ENCODE peak calls at places on chromosomes 12 and 14, in four cellular contexts. One of them, this sample, is unnamed. For H3K4me1, the result is how much of the 10 kb centered on the place peaks cover.

GRCh38 chr12:120687570-120688289 is 781 bp downstream of the MLEC start:
- DNase-seq in upper lobe of right lung: peak
- DNase-seq in pancreas: no peak
- DNase-seq in HCT116: no peak
- DNase-seq in this sample: no peak

GRCh38 chr12:121050725-121051124 is 11.7 kb upstream of the OASL start:
- DNase-seq in upper lobe of right lung: no peak
- DNase-seq in pancreas: no peak
- DNase-seq in HCT116: no peak
- DNase-seq in this sample: no peak

GRCh38 chr12:111454311-111454710 is 48.6 kb downstream of the SH2B3 start:
- DNase-seq in upper lobe of right lung: no peak
- DNase-seq in pancreas: no peak
- DNase-seq in HCT116: no peak
- DNase-seq in this sample: no peak

GRCh38 chr14:35403085-35403396 is 1.5 kb downstream of the NFKBIA start:
- DNase-seq in upper lobe of right lung: peak
- DNase-seq in pancreas: peak
- DNase-seq in HCT116: no peak
- DNase-seq in this sample: peak

GRCh38 chr12:4284306-4284705 is 10.7 kb downstream of the CCND2 start:
- DNase-seq in upper lobe of right lung: no peak
- DNase-seq in pancreas: no peak
- DNase-seq in HCT116: no peak
- DNase-seq in this sample: no peak

GRCh38 chr12:49446571-49446970 is 79.3 kb downstream of the SPATS2 start:
- DNase-seq in upper lobe of right lung: no peak
- DNase-seq in pancreas: no peak
- DNase-seq in HCT116: no peak
- DNase-seq in this sample: no peak

GRCh38 chr12:124518051-124518932 is 49.1 kb downstream of the NCOR2 start:
- DNase-seq in upper lobe of right lung: peak
- DNase-seq in pancreas: peak
- DNase-seq in HCT116: peak
- DNase-seq in this sample: peak

GRCh38 chr12:43501705-43502104 is 50.3 kb downstream of the ADAMTS20 start:
- DNase-seq in upper lobe of right lung: no peak
- DNase-seq in pancreas: no peak
- DNase-seq in HCT116: peak
- DNase-seq in this sample: no peak

GRCh38 chr12:24034160-24034559 is 84.7 kb upstream of the SOX5 start:
- DNase-seq in upper lobe of right lung: no peak
- DNase-seq in pancreas: no peak
- DNase-seq in HCT116: no peak
- DNase-seq in this sample: no peak

GRCh38 chr14:89504084-89504483 is 87.1 kb upstream of the FOXN3 start:
- DNase-seq in upper lobe of right lung: no peak
- DNase-seq in pancreas: no peak
- DNase-seq in HCT116: no peak
- DNase-seq in this sample: no peak
- H3K4me1 ChIP-seq in upper lobe of right lung: under half
- H3K4me1 ChIP-seq in pancreas: under half
- H3K4me1 ChIP-seq in HCT116: under half
- H3K4me1 ChIP-seq in this sample: under half

GRCh38 chr12:46382974-46383653 is 10.5 kb upstream of the SLC38A2 start:
- DNase-seq in upper lobe of right lung: peak
- DNase-seq in pancreas: peak
- DNase-seq in HCT116: peak
- DNase-seq in this sample: peak
- TF ChIP-seq CTCF in upper lobe of right lung: peak
- TF ChIP-seq CTCF in pancreas: no peak
- TF ChIP-seq CTCF in HCT116: no peak
- TF ChIP-seq CTCF in this sample: no peak

DNA sequence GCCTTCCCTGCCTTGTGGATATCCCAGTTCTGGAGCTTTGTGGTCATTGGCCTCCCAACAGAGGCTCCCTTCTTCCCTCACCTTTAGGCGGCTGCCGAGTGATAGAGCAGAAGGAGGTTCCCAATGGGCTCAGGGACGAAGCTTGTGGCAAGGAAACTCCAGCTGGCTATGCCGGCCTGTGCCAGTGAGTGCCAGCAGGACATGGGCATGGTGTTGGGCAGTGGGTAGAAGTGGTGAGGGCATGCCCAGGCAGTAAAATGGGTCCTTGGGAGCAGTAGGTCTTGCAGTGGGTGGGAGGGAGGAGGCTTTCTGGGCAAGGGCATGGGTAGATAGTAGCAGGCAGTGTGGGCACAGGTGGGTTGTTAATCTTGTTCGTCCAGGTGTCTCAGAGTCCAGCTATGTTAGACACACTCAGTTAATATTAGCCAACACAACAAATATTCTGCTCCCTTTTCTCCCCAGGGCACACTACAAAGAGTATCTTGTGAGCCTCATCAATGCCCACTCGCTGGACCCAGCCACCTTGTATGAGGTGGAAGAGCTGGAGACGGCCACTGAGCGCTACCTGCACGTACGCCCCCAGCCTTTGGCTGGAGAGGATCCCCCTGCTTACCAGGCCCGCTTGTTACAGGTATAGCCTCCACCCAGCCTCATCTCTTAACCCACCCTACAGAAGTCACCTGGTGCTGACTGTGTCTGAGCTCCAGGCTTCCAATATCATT is 1.1 kb upstream of the IRF9 start:
- DNase-seq in upper lobe of right lung: no peak
- DNase-seq in pancreas: no peak
- DNase-seq in HCT116: no peak
- DNase-seq in this sample: no peak
- H3K27ac ChIP-seq in upper lobe of right lung: peak
- H3K27ac ChIP-seq in pancreas: peak
- H3K27ac ChIP-seq in HCT116: peak
- H3K27ac ChIP-seq in this sample: peak

GRCh38 chr14:96630281-96630680 is 128.1 kb downstream of the PAPOLA start:
- DNase-seq in upper lobe of right lung: no peak
- DNase-seq in pancreas: no peak
- DNase-seq in HCT116: no peak
- DNase-seq in this sample: no peak
- H3K4me1 ChIP-seq in upper lobe of right lung: under half
- H3K4me1 ChIP-seq in pancreas: under half
- H3K4me1 ChIP-seq in HCT116: under half
- H3K4me1 ChIP-seq in this sample: under half

GRCh38 chr12:53220857-53221202 is 11.2 kb downstream of the RARG start:
- DNase-seq in upper lobe of right lung: peak
- DNase-seq in pancreas: peak
- DNase-seq in HCT116: peak
- DNase-seq in this sample: peak
- TF ChIP-seq CTCF in upper lobe of right lung: no peak
- TF ChIP-seq CTCF in pancreas: no peak
- TF ChIP-seq CTCF in HCT116: no peak
- TF ChIP-seq CTCF in this sample: no peak

DNA sequence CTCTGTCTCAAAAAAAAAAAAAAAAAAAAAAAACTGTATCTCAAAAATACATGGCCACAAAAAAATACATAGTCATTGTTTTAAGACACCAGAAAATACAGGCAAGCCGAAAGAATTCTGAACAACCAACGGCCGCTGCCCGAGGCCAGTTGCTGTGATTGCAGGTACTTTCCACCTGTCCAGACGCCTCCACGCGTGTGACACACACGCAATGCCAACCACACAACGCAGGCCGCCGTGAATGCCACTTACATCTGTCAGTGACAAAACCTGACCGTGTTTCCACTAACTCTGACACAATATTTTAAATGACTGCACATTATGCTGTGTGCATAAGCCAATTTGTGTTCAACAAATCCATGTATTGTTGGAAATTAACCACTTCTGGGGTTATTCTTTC is 22.4 kb upstream of the INF2 start:
- DNase-seq in upper lobe of right lung: no peak
- DNase-seq in pancreas: no peak
- DNase-seq in HCT116: no peak
- DNase-seq in this sample: no peak
- H3K27ac ChIP-seq in upper lobe of right lung: no peak
- H3K27ac ChIP-seq in pancreas: peak
- H3K27ac ChIP-seq in HCT116: peak
- H3K27ac ChIP-seq in this sample: no peak

GRCh38 chr14:42930058-42930457 is 1323.4 kb downstream of the LRFN5 start:
- DNase-seq in upper lobe of right lung: no peak
- DNase-seq in pancreas: peak
- DNase-seq in HCT116: no peak
- DNase-seq in this sample: no peak
- H3K4me1 ChIP-seq in upper lobe of right lung: under half
- H3K4me1 ChIP-seq in pancreas: under half
- H3K4me1 ChIP-seq in HCT116: under half
- H3K4me1 ChIP-seq in this sample: under half

GRCh38 chr14:52729925-52730707 is at the start of gene STYX:
- DNase-seq in upper lobe of right lung: peak
- DNase-seq in pancreas: peak
- DNase-seq in HCT116: peak
- DNase-seq in this sample: peak
- TF ChIP-seq CTCF in upper lobe of right lung: peak
- TF ChIP-seq CTCF in pancreas: peak
- TF ChIP-seq CTCF in HCT116: no peak
- TF ChIP-seq CTCF in this sample: peak

GRCh38 chr12:113271853-113272561 is 50.7 kb downstream of the TPCN1 start:
- DNase-seq in upper lobe of right lung: peak
- DNase-seq in pancreas: peak
- DNase-seq in HCT116: no peak
- DNase-seq in this sample: peak
- H3K27ac ChIP-seq in upper lobe of right lung: peak
- H3K27ac ChIP-seq in pancreas: peak
- H3K27ac ChIP-seq in HCT116: no peak
- H3K27ac ChIP-seq in this sample: peak

GRCh38 chr14:101849640-101850039 is 88.1 kb downstream of the PPP2R5C start:
- DNase-seq in upper lobe of right lung: no peak
- DNase-seq in pancreas: no peak
- DNase-seq in HCT116: no peak
- DNase-seq in this sample: no peak
- H3K4me1 ChIP-seq in upper lobe of right lung: under half
- H3K4me1 ChIP-seq in pancreas: under half
- H3K4me1 ChIP-seq in HCT116: under half
- H3K4me1 ChIP-seq in this sample: under half